ENCODE peak calls at places on chromosomes 2 and 18, in five cellular contexts. B, R, O, J and I are unnamed samples.

GRCh38 chr2:233416199-233416598 is 61.9 kb downstream of the DGKD start:
- DNase-seq in O (no peak), B (no peak), J (no peak), R (no peak), I (no peak)

GRCh38 chr2:71788186-71788525 is 334.8 kb downstream of the DYSF start:
- DNase-seq in O (no peak), J (no peak), B (no peak), R (peak), I (no peak)

GRCh38 chr2:168666339-168666738 is 136.1 kb upstream of the NOSTRIN start:
- DNase-seq in O (no peak), B (no peak), R (no peak), J (no peak), I (no peak)

GRCh38 chr2:5465859-5466258 is 226.3 kb upstream of the SOX11 start:
- DNase-seq in O (no peak), J (no peak), R (no peak), B (no peak), I (no peak)

GRCh38 chr2:8659092-8659734 is 22.6 kb upstream of the ID2 start:
- DNase-seq in J (no peak), R (no peak), B (no peak), O (no peak), I (no peak)

GRCh38 chr2:123839326-123839725 is 185.8 kb upstream of the CNTNAP5 start:
- DNase-seq in R (no peak), B (no peak), J (no peak), O (no peak), I (no peak)

GRCh38 chr2:231781798-231782726 is 980 bp upstream of the PDE6D start:
- DNase-seq in O (no peak), J (peak), B (peak), R (no peak), I (no peak)

GRCh38 chr18:12857215-12857924 is 26.7 kb downstream of the PTPN2 start:
- DNase-seq in B (no peak), J (no peak), O (no peak), R (no peak), I (no peak)

GRCh38 chr2:61988462-61989366 is 83.2 kb downstream of the COMMD1 start:
- DNase-seq in B (peak), R (no peak), J (no peak), O (no peak), I (no peak)

GRCh38 chr18:80140455-80140985 is 31.5 kb downstream of the ADNP2 start:
- DNase-seq in O (no peak), R (no peak), B (no peak), J (no peak), I (peak)

GRCh38 chr2:177753682-177754475 is 318.7 kb downstream of the PDE11A start:
- DNase-seq in R (no peak), J (no peak), O (peak), B (peak), I (peak)

GRCh38 chr2:66428986-66429612 is 5.8 kb upstream of the MEIS1 start:
- DNase-seq in O (no peak), J (no peak), B (peak), R (no peak), I (no peak)

GRCh38 chr18:62716679-62717058 is 1.3 kb downstream of the PHLPP1 start:
- DNase-seq in R (peak), J (peak), B (peak), O (no peak), I (no peak)

GRCh38 chr2:231512222-231512621 is 18.0 kb downstream of the NMUR1 start:
- DNase-seq in J (no peak), O (no peak), R (no peak), B (peak), I (no peak)

GRCh38 chr18:7571626-7572025 is 4.5 kb downstream of the PTPRM start:
- DNase-seq in J (no peak), R (no peak), O (no peak), B (no peak), I (no peak)

GRCh38 chr2:237672731-237673129 is 45.3 kb downstream of the LRRFIP1 start:
- DNase-seq in B (no peak), O (no peak), J (no peak), R (no peak), I (no peak)

GRCh38 chr2:237677951-237678481 is 50.6 kb downstream of the LRRFIP1 start:
- DNase-seq in O (peak), B (peak), J (no peak), R (no peak), I (no peak)

GRCh38 chr2:237673130-237673921 is 45.9 kb downstream of the LRRFIP1 start:
- DNase-seq in R (no peak), B (peak), J (peak), O (no peak), I (no peak)

GRCh38 chr2:237674731-237675276 is 47.4 kb downstream of the LRRFIP1 start:
- DNase-seq in J (peak), R (peak), O (no peak), B (peak), I (no peak)

GRCh38 chr2:237675326-237675725 is 47.9 kb downstream of the LRRFIP1 start:
- DNase-seq in R (no peak), O (no peak), B (no peak), J (no peak), I (no peak)
- TF ChIP-seq CTCF in R (no peak), O (no peak), B (no peak), J (no peak), I (no peak)

GRCh38 chr2:37812941-37813730 is 112.0 kb upstream of the RMDN2 start:
- DNase-seq in J (no peak), R (no peak), O (no peak), B (no peak), I (peak)

GRCh38 chr2:37812414-37812813 is 112.7 kb upstream of the RMDN2 start:
- DNase-seq in O (no peak), R (no peak), B (peak), J (no peak), I (peak)

GRCh38 chr2:37809931-37810570 is 115.0 kb upstream of the RMDN2 start:
- DNase-seq in R (no peak), B (no peak), O (no peak), J (no peak), I (peak)

GRCh38 chr2:37809525-37809924 is 115.6 kb upstream of the RMDN2 start:
- DNase-seq in J (no peak), O (no peak), B (peak), R (no peak), I (peak)
- TF ChIP-seq CTCF in J (no peak), O (peak), B (peak), R (peak), I (peak)

DNA sequence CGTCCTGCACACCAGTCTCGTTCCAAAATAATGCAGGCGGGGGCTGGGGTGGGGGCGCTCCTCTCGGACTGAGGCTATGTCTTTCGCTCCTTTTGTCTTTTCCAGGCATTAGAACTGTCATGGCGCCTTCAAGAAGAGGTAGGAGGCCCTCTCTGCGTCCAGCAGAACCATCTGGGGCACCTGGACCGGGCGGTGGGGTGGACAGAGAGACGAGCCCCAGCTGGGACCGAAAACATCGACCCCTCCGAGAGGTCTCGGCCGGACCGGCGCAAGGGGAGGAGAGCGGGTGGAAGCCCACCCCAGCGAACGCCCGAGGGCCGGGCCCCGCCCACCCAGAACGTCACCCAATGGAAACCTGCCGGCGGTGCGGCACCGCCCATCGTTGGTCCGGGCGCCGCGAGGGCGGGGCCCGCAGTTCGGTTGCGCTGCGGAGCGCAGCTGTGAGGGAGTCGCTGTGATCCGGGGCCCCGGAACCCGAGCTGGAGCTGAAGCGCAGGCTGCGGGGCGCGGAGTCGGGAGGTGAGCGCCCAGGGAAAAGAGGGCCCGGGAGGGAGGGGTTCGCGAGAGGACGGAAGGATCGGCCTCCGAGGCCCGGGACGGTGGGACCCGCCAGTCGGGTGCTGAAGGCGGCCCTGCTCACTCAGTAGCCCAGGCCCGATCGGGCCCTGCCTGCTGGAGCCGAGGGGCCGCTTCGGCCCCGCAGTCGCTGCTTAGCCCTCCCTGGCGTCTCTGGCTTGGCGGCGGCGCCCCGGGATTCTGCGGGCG is at the start of gene NRBP1:
- DNase-seq in O (peak), R (peak), J (peak), B (peak), I (peak)
- TF ChIP-seq CTCF in O (peak), R (no peak), J (no peak), B (no peak), I (no peak)

DNA sequence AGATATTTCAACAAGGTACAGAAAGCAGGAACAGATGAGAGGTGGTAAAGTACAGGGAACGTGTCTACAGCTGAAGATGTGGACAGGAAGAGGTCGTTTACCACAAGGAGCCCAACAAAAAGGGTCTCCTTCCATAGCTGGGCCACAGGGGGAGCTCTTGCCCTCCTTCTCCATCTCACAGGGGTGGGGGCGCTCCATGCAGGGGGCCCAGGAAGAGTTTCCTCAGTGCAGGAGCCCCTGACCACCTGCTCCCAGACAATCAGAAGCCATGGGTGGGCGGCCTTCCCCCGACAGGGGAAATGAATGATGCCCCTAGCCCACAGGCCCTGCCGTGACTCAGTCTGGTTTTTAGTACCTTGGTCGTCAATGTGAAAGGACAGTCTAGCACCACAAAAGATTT is 163.6 kb upstream of the ZNF516 start:
- DNase-seq in J (peak), R (no peak), B (no peak), O (no peak), I (no peak)
- TF ChIP-seq CTCF in J (peak), R (peak), B (peak), O (peak), I (peak)